ENCODE peak calls at places on chromosomes 2 and 18, in ten cellular contexts. One of them, this sample, is unnamed.
A peak's percentile ranks its signal among the peaks of the same experiment; 100 is the strongest.

GRCh38 chr2:135762530-135762929 is 20.9 kb downstream of the UBXN4 start:
- DNase-seq in fibroblast of mammary gland: no peak
- DNase-seq in lower lobe of right lung: no peak
- DNase-seq in SK-N-SH: no peak
- DNase-seq in breast epithelium: no peak
- DNase-seq in fibroblast of villous mesenchyme: no peak
- DNase-seq in fibroblast of pulmonary artery: no peak
- DNase-seq in transverse colon: no peak
- DNase-seq in astrocyte of the spinal cord: no peak
- DNase-seq in brain microvascular endothelial cell: no peak
- DNase-seq in this sample: no peak

GRCh38 chr2:199467462-199467822 is 9.7 kb upstream of the SATB2 start:
- DNase-seq in fibroblast of mammary gland: no peak
- DNase-seq in lower lobe of right lung: no peak
- DNase-seq in SK-N-SH: no peak
- DNase-seq in breast epithelium: no peak
- DNase-seq in fibroblast of villous mesenchyme: no peak
- DNase-seq in fibroblast of pulmonary artery: no peak
- DNase-seq in transverse colon: no peak
- DNase-seq in astrocyte of the spinal cord: no peak
- DNase-seq in brain microvascular endothelial cell: no peak
- DNase-seq in this sample: no peak

GRCh38 chr2:204749319-204749718 is 204.0 kb downstream of the PARD3B start:
- DNase-seq in fibroblast of mammary gland: peak; percentile 80
- DNase-seq in lower lobe of right lung: no peak
- DNase-seq in SK-N-SH: no peak
- DNase-seq in breast epithelium: no peak
- DNase-seq in fibroblast of villous mesenchyme: no peak
- DNase-seq in fibroblast of pulmonary artery: peak; percentile 56
- DNase-seq in transverse colon: no peak
- DNase-seq in astrocyte of the spinal cord: peak; percentile 73
- DNase-seq in brain microvascular endothelial cell: peak; percentile 61
- DNase-seq in this sample: peak; percentile 79

GRCh38 chr2:101596346-101596745 is 101.2 kb upstream of the MAP4K4 start:
- DNase-seq in fibroblast of mammary gland: peak; percentile 37
- DNase-seq in lower lobe of right lung: no peak
- DNase-seq in SK-N-SH: no peak
- DNase-seq in breast epithelium: no peak
- DNase-seq in fibroblast of villous mesenchyme: peak; percentile 5
- DNase-seq in fibroblast of pulmonary artery: peak; percentile 41
- DNase-seq in transverse colon: no peak
- DNase-seq in astrocyte of the spinal cord: no peak
- DNase-seq in brain microvascular endothelial cell: no peak
- DNase-seq in this sample: peak; percentile 21

GRCh38 chr2:102185347-102185746 is 1.5 kb upstream of the IL1RL2 start:
- DNase-seq in fibroblast of mammary gland: peak; percentile 64
- DNase-seq in lower lobe of right lung: no peak
- DNase-seq in SK-N-SH: no peak
- DNase-seq in breast epithelium: no peak
- DNase-seq in fibroblast of villous mesenchyme: peak; percentile 34
- DNase-seq in fibroblast of pulmonary artery: peak; percentile 77
- DNase-seq in transverse colon: no peak
- DNase-seq in astrocyte of the spinal cord: no peak
- DNase-seq in brain microvascular endothelial cell: peak; percentile 24
- DNase-seq in this sample: peak; percentile 65

GRCh38 chr2:189049709-189050108 is 75.5 kb downstream of the COL3A1 start:
- DNase-seq in fibroblast of mammary gland: no peak
- DNase-seq in lower lobe of right lung: no peak
- DNase-seq in SK-N-SH: no peak
- DNase-seq in breast epithelium: no peak
- DNase-seq in fibroblast of villous mesenchyme: peak; percentile 29
- DNase-seq in fibroblast of pulmonary artery: no peak
- DNase-seq in transverse colon: no peak
- DNase-seq in astrocyte of the spinal cord: peak; percentile 45
- DNase-seq in brain microvascular endothelial cell: no peak
- DNase-seq in this sample: peak; percentile 22

GRCh38 chr18:26511339-26512071 is 36.8 kb downstream of the KCTD1 start:
- DNase-seq in fibroblast of mammary gland: no peak
- DNase-seq in lower lobe of right lung: no peak
- DNase-seq in SK-N-SH: peak; percentile 14
- DNase-seq in breast epithelium: no peak
- DNase-seq in fibroblast of villous mesenchyme: no peak
- DNase-seq in fibroblast of pulmonary artery: no peak
- DNase-seq in transverse colon: no peak
- DNase-seq in astrocyte of the spinal cord: no peak
- DNase-seq in brain microvascular endothelial cell: no peak
- DNase-seq in this sample: no peak

GRCh38 chr18:79513381-79514081 is 117.8 kb downstream of the NFATC1 start:
- DNase-seq in fibroblast of mammary gland: no peak
- DNase-seq in lower lobe of right lung: no peak
- DNase-seq in SK-N-SH: no peak
- DNase-seq in breast epithelium: peak; percentile 48
- DNase-seq in fibroblast of villous mesenchyme: no peak
- DNase-seq in fibroblast of pulmonary artery: no peak
- DNase-seq in transverse colon: no peak
- DNase-seq in astrocyte of the spinal cord: no peak
- DNase-seq in brain microvascular endothelial cell: no peak
- DNase-seq in this sample: no peak

GRCh38 chr2:121309801-121310200 is 24.8 kb upstream of the TFCP2L1 start:
- DNase-seq in fibroblast of mammary gland: peak; percentile 3
- DNase-seq in lower lobe of right lung: no peak
- DNase-seq in SK-N-SH: peak; percentile 36
- DNase-seq in breast epithelium: no peak
- DNase-seq in fibroblast of villous mesenchyme: no peak
- DNase-seq in fibroblast of pulmonary artery: no peak
- DNase-seq in transverse colon: no peak
- DNase-seq in astrocyte of the spinal cord: no peak
- DNase-seq in brain microvascular endothelial cell: no peak
- DNase-seq in this sample: no peak

GRCh38 chr2:172640389-172640788 is 84.5 kb downstream of the PDK1 start:
- DNase-seq in fibroblast of mammary gland: peak; percentile 56
- DNase-seq in lower lobe of right lung: no peak
- DNase-seq in SK-N-SH: no peak
- DNase-seq in breast epithelium: no peak
- DNase-seq in fibroblast of villous mesenchyme: peak; percentile 19
- DNase-seq in fibroblast of pulmonary artery: no peak
- DNase-seq in transverse colon: no peak
- DNase-seq in astrocyte of the spinal cord: no peak
- DNase-seq in brain microvascular endothelial cell: no peak
- DNase-seq in this sample: peak; percentile 2

GRCh38 chr2:23199115-23199918 is 185.7 kb upstream of the KLHL29 start:
- DNase-seq in fibroblast of mammary gland: peak; percentile 30
- DNase-seq in lower lobe of right lung: no peak
- DNase-seq in SK-N-SH: peak; percentile 34
- DNase-seq in breast epithelium: no peak
- DNase-seq in fibroblast of villous mesenchyme: peak; percentile 21
- DNase-seq in fibroblast of pulmonary artery: peak; percentile 33
- DNase-seq in transverse colon: no peak
- DNase-seq in astrocyte of the spinal cord: no peak
- DNase-seq in brain microvascular endothelial cell: peak; percentile 18
- DNase-seq in this sample: peak; percentile 36

GRCh38 chr2:96102596-96103387 is 13.6 kb downstream of the ADRA2B start:
- DNase-seq in fibroblast of mammary gland: no peak
- DNase-seq in lower lobe of right lung: peak; percentile 24
- DNase-seq in SK-N-SH: peak; percentile 9
- DNase-seq in breast epithelium: peak; percentile 25
- DNase-seq in fibroblast of villous mesenchyme: no peak
- DNase-seq in fibroblast of pulmonary artery: no peak
- DNase-seq in transverse colon: peak; percentile 2
- DNase-seq in astrocyte of the spinal cord: no peak
- DNase-seq in brain microvascular endothelial cell: no peak
- DNase-seq in this sample: no peak

GRCh38 chr2:200765139-200765951 is 46.4 kb upstream of the BZW1 start:
- DNase-seq in fibroblast of mammary gland: peak; percentile 97
- DNase-seq in lower lobe of right lung: no peak
- DNase-seq in SK-N-SH: no peak
- DNase-seq in breast epithelium: no peak
- DNase-seq in fibroblast of villous mesenchyme: peak; percentile 95
- DNase-seq in fibroblast of pulmonary artery: peak; percentile 87
- DNase-seq in transverse colon: no peak
- DNase-seq in astrocyte of the spinal cord: peak; percentile 97
- DNase-seq in brain microvascular endothelial cell: peak; percentile 96
- DNase-seq in this sample: peak; percentile 97

GRCh38 chr2:46014911-46015654 is 282.1 kb upstream of the EPAS1 start:
- DNase-seq in fibroblast of mammary gland: peak; percentile 22
- DNase-seq in lower lobe of right lung: no peak
- DNase-seq in SK-N-SH: no peak
- DNase-seq in breast epithelium: no peak
- DNase-seq in fibroblast of villous mesenchyme: peak; percentile 48
- DNase-seq in fibroblast of pulmonary artery: peak; percentile 89
- DNase-seq in transverse colon: no peak
- DNase-seq in astrocyte of the spinal cord: peak; percentile 52
- DNase-seq in brain microvascular endothelial cell: peak; percentile 38
- DNase-seq in this sample: peak; percentile 67

GRCh38 chr2:46400041-46400440 is 79.3 kb upstream of the TMEM247 start:
- DNase-seq in fibroblast of mammary gland: no peak
- DNase-seq in lower lobe of right lung: no peak
- DNase-seq in SK-N-SH: no peak
- DNase-seq in breast epithelium: no peak
- DNase-seq in fibroblast of villous mesenchyme: no peak
- DNase-seq in fibroblast of pulmonary artery: no peak
- DNase-seq in transverse colon: no peak
- DNase-seq in astrocyte of the spinal cord: no peak
- DNase-seq in brain microvascular endothelial cell: no peak
- DNase-seq in this sample: no peak

DNA sequence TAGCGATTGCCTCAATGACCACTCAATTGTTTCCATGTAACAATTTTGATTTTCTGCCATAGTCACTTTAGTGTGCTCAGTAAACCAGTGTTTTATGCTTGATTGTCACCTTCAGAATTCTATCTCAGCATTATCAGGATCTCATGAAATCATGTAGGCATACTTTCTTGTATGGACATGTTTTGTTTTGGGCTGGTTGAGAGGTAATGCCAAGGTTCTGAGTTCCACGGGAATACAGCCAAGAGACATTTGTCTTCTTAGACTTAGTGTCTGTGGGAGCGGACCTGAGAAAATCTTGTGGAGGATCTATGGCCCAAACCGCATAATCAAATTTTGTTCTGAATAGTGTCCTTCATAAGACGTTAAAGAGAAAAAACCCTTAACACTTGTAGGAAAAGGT is 10.2 kb downstream of the MSTN start:
- DNase-seq in fibroblast of mammary gland: no peak
- DNase-seq in lower lobe of right lung: no peak
- DNase-seq in SK-N-SH: no peak
- DNase-seq in breast epithelium: no peak
- DNase-seq in fibroblast of villous mesenchyme: no peak
- DNase-seq in fibroblast of pulmonary artery: no peak
- DNase-seq in transverse colon: no peak
- DNase-seq in astrocyte of the spinal cord: no peak
- DNase-seq in brain microvascular endothelial cell: no peak
- DNase-seq in this sample: no peak
- H3K4me3 ChIP-seq in fibroblast of mammary gland: no peak overlapping the region
- H3K4me3 ChIP-seq in lower lobe of right lung: no peak overlapping the region
- H3K4me3 ChIP-seq in SK-N-SH: no peak overlapping the region
- H3K4me3 ChIP-seq in breast epithelium: no peak overlapping the region
- H3K4me3 ChIP-seq in fibroblast of villous mesenchyme: no peak overlapping the region
- H3K4me3 ChIP-seq in fibroblast of pulmonary artery: no peak overlapping the region
- H3K4me3 ChIP-seq in transverse colon: no peak overlapping the region
- H3K4me3 ChIP-seq in astrocyte of the spinal cord: no peak overlapping the region
- H3K4me3 ChIP-seq in brain microvascular endothelial cell: no peak overlapping the region
- H3K4me3 ChIP-seq in this sample: no peak overlapping the region

DNA sequence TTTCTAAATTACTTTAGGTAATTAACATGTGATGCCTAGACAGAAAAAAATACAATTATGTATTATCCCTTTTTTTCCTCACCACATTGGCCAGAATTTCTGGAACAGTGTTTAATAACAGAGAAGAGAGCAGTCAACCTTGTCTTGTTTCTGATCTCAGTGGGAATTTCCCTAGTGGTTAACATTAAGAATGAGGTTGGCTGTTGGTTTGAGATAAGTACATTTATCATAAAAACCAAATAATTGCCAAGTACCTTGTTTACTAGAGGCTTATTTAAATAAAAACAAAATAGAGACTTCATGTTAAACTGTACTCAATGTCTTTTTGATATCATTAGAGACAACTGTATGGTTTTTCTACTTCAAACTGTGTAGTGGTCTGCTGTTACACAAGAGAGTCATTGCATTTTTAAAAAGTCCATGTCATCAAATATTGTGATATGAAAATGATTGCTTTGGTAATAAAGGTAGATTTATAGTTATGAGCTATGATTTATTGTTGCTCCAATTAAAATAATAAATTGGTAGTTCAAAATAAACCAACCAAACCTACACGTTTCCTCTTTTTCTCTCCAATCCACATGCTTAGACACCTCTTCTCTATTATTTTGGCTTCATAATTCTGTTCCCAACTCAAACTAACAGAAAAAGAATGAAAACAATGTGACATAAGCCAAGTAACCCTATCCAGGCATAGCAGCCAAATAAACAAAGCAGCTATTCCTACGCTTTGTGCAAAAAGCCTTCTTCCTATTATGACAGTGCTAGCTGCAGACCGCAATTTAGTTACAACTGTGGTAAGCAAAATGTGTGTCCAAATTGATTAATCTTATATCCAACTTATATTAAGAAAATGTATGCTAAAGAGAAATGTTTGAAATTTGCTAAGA is 20.9 kb upstream of the TANK start:
- DNase-seq in fibroblast of mammary gland: peak; percentile 54
- DNase-seq in lower lobe of right lung: no peak
- DNase-seq in SK-N-SH: no peak
- DNase-seq in breast epithelium: no peak
- DNase-seq in fibroblast of villous mesenchyme: peak; percentile 74
- DNase-seq in fibroblast of pulmonary artery: peak; percentile 59
- DNase-seq in transverse colon: no peak
- DNase-seq in astrocyte of the spinal cord: peak; percentile 61
- DNase-seq in brain microvascular endothelial cell: peak; percentile 69
- DNase-seq in this sample: peak; percentile 48
- TF ChIP-seq CTCF in fibroblast of mammary gland: no peak
- TF ChIP-seq CTCF in lower lobe of right lung: no peak
- TF ChIP-seq CTCF in SK-N-SH: no peak
- TF ChIP-seq CTCF in breast epithelium: peak; percentile 25
- TF ChIP-seq CTCF in fibroblast of villous mesenchyme: no peak
- TF ChIP-seq CTCF in fibroblast of pulmonary artery: no peak
- TF ChIP-seq CTCF in transverse colon: no peak
- TF ChIP-seq CTCF in astrocyte of the spinal cord: no peak
- TF ChIP-seq CTCF in brain microvascular endothelial cell: no peak
- TF ChIP-seq CTCF in this sample: no peak

GRCh38 chr2:150487537-150488429 is at the start of gene RND3:
- DNase-seq in fibroblast of mammary gland: peak; percentile 99
- DNase-seq in lower lobe of right lung: peak; percentile 93
- DNase-seq in SK-N-SH: peak; percentile 86
- DNase-seq in breast epithelium: peak; percentile 99
- DNase-seq in fibroblast of villous mesenchyme: peak; percentile 100
- DNase-seq in fibroblast of pulmonary artery: peak; percentile 99
- DNase-seq in transverse colon: peak; percentile 97
- DNase-seq in astrocyte of the spinal cord: peak; percentile 99
- DNase-seq in brain microvascular endothelial cell: peak; percentile 100
- DNase-seq in this sample: peak; percentile 100
- H3K4me3 ChIP-seq in fibroblast of mammary gland: peak within 1 kb of the TSS; percentile 95
- H3K4me3 ChIP-seq in lower lobe of right lung: peak within 1 kb of the TSS; percentile 71
- H3K4me3 ChIP-seq in SK-N-SH: peak within 1 kb of the TSS; percentile 98
- H3K4me3 ChIP-seq in breast epithelium: peak within 1 kb of the TSS; percentile 93
- H3K4me3 ChIP-seq in fibroblast of villous mesenchyme: peak within 1 kb of the TSS; percentile 100
- H3K4me3 ChIP-seq in fibroblast of pulmonary artery: peak within 1 kb of the TSS; percentile 86
- H3K4me3 ChIP-seq in transverse colon: peak within 1 kb of the TSS; percentile 58
- H3K4me3 ChIP-seq in astrocyte of the spinal cord: peak within 1 kb of the TSS; percentile 92
- H3K4me3 ChIP-seq in brain microvascular endothelial cell: peak within 1 kb of the TSS; percentile 98
- H3K4me3 ChIP-seq in this sample: peak within 1 kb of the TSS; percentile 97

DNA sequence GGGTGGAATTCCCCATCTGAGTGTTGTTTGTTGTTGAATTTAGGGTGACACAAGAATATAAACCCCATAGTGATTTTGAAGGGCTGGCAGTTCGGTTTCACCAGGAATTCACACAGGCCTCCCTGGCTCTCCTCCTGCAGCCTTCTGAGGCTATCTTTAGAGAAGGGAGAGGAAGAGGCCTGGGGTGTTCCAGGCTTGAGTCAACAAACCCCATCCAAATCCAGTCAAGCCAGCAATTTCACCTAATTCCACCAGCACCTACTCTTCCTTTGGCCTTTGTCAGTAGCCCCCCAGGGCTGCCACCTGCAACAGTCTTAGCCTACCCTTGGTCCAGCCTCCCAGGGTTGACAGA is 32.0 kb downstream of the MARCHF4 start:
- DNase-seq in fibroblast of mammary gland: no peak
- DNase-seq in lower lobe of right lung: no peak
- DNase-seq in SK-N-SH: no peak
- DNase-seq in breast epithelium: no peak
- DNase-seq in fibroblast of villous mesenchyme: no peak
- DNase-seq in fibroblast of pulmonary artery: no peak
- DNase-seq in transverse colon: no peak
- DNase-seq in astrocyte of the spinal cord: no peak
- DNase-seq in brain microvascular endothelial cell: no peak
- DNase-seq in this sample: no peak
- TF ChIP-seq CTCF in fibroblast of mammary gland: no peak
- TF ChIP-seq CTCF in lower lobe of right lung: no peak
- TF ChIP-seq CTCF in SK-N-SH: no peak
- TF ChIP-seq CTCF in breast epithelium: no peak
- TF ChIP-seq CTCF in fibroblast of villous mesenchyme: no peak
- TF ChIP-seq CTCF in fibroblast of pulmonary artery: no peak
- TF ChIP-seq CTCF in transverse colon: no peak
- TF ChIP-seq CTCF in astrocyte of the spinal cord: no peak
- TF ChIP-seq CTCF in brain microvascular endothelial cell: no peak
- TF ChIP-seq CTCF in this sample: no peak